ENCODE peak calls at places on chromosomes 5 and 9, in seven cellular contexts. Q is heart left ventricle, N is upper lobe of right lung, G is aorta, J is SJSA1, F is left ventricle myocardium inferior, U is fibroblast of pulmonary artery. B is an unnamed sample.

GRCh38 chr5:45793638-45794532 is 97.7 kb upstream of the HCN1 start:
- DNase-seq in N (no peak), G (no peak), U (no peak), F (no peak), Q (no peak), J (no peak), B (no peak)

GRCh38 chr9:128216781-128217553 is 13.8 kb downstream of the DNM1 start:
- DNase-seq in F (no peak), J (no peak), G (no peak), Q (no peak), N (peak), U (no peak), B (no peak)

GRCh38 chr9:34279431-34279830 is 49.6 kb downstream of the KIF24 start:
- DNase-seq in F (no peak), G (no peak), Q (no peak), J (no peak), U (peak), N (no peak), B (no peak)

GRCh38 chr5:91288517-91288916 is 94.6 kb downstream of the ARRDC3 start:
- DNase-seq in Q (no peak), J (no peak), G (no peak), F (no peak), N (no peak), U (no peak), B (no peak)

GRCh38 chr5:69497006-69497520 is 4.5 kb downstream of the OCLN start:
- DNase-seq in J (peak), N (no peak), G (no peak), F (no peak), U (no peak), Q (no peak), B (no peak)

GRCh38 chr5:142650881-142651280 is 35.0 kb downstream of the FGF1 start:
- DNase-seq in Q (no peak), F (no peak), U (no peak), G (no peak), J (no peak), N (no peak), B (no peak)

GRCh38 chr9:79565245-79565644 is 6.5 kb upstream of the TLE4 start:
- DNase-seq in J (no peak), F (no peak), Q (no peak), N (no peak), G (no peak), U (no peak), B (no peak)

GRCh38 chr5:172740483-172741205 is 30.4 kb downstream of the DUSP1 start:
- DNase-seq in Q (peak), U (peak), G (peak), J (peak), F (peak), N (peak), B (peak)

GRCh38 chr9:93600504-93600903 is 24.1 kb downstream of the PHF2 start:
- DNase-seq in J (no peak), U (no peak), N (no peak), F (no peak), G (peak), Q (no peak), B (no peak)

GRCh38 chr5:1570975-1571374 is 47.2 kb upstream of the LPCAT1 start:
- DNase-seq in N (no peak), U (no peak), F (no peak), Q (no peak), J (no peak), G (no peak), B (no peak)

GRCh38 chr5:163306421-163306820 is 131.0 kb upstream of the CCNG1 start:
- DNase-seq in J (no peak), U (peak), G (no peak), Q (no peak), F (no peak), N (no peak), B (no peak)

GRCh38 chr9:133998915-133999580 is 6.9 kb upstream of the VAV2 start:
- DNase-seq in F (no peak), U (peak), J (no peak), Q (no peak), N (no peak), G (no peak), B (no peak)

GRCh38 chr5:81601912-81602311 is 149.0 kb downstream of the SSBP2 start:
- DNase-seq in G (no peak), N (no peak), F (no peak), Q (no peak), J (no peak), U (peak), B (peak)

GRCh38 chr9:119697996-119698395 is 328.8 kb upstream of the BRINP1 start:
- DNase-seq in J (no peak), F (no peak), U (no peak), G (no peak), Q (no peak), N (no peak), B (no peak)

GRCh38 chr9:17744786-17745185 is 165.9 kb downstream of the SH3GL2 start:
- DNase-seq in F (no peak), N (no peak), G (no peak), Q (no peak), J (no peak), U (peak), B (no peak)

GRCh38 chr5:32285489-32286138 is 27.1 kb downstream of the MTMR12 start:
- DNase-seq in U (no peak), F (no peak), N (no peak), G (no peak), J (no peak), Q (no peak), B (no peak)

GRCh38 chr5:44875661-44876250 is 67.0 kb downstream of the MRPS30 start:
- DNase-seq in G (no peak), J (peak), F (no peak), N (no peak), Q (no peak), U (no peak), B (no peak)

GRCh38 chr9:133436706-133437105 is 14.5 kb downstream of the ADAMTS13 start:
- DNase-seq in U (no peak), N (no peak), G (no peak), J (no peak), Q (no peak), F (no peak), B (no peak)

GRCh38 chr9:110691002-110691549 is 22.5 kb downstream of the MUSK start:
- DNase-seq in U (peak), N (no peak), F (no peak), J (no peak), Q (no peak), G (no peak), B (peak)

GRCh38 chr5:1437452-1437851 is 7.8 kb downstream of the SLC6A3 start:
- DNase-seq in F (no peak), Q (no peak), N (no peak), G (peak), J (no peak), U (peak), B (no peak)

GRCh38 chr5:137890850-137891249 is 1.6 kb downstream of the PKD2L2 start:
- DNase-seq in G (no peak), U (no peak), J (no peak), F (no peak), Q (no peak), N (no peak), B (no peak)

GRCh38 chr9:134011401-134011800 is 13.9 kb upstream of the BRD3OS start:
- DNase-seq in N (no peak), U (no peak), J (no peak), F (no peak), Q (no peak), G (no peak), B (no peak)

GRCh38 chr9:87256973-87257372 is 240.7 kb upstream of the DAPK1 start:
- DNase-seq in Q (no peak), U (peak), F (no peak), J (no peak), N (no peak), G (no peak), B (no peak)

GRCh38 chr5:35213608-35214007 is 16.7 kb downstream of the PRLR start:
- DNase-seq in U (no peak), N (no peak), G (no peak), Q (no peak), F (no peak), J (no peak), B (no peak)

GRCh38 chr5:85681871-85682270 is 935.9 kb upstream of the COX7C start:
- DNase-seq in N (no peak), Q (no peak), F (no peak), G (no peak), U (no peak), J (no peak), B (no peak)
- H3K4me3 ChIP-seq in N (no peak), Q (no peak), F (no peak), G (no peak), U (no peak), J (no peak), B (no peak)

GRCh38 chr5:151002250-151002649 is 18.1 kb upstream of the GPX3 start:
- DNase-seq in J (no peak), U (peak), N (no peak), F (no peak), G (no peak), Q (no peak), B (peak)
- H3K4me3 ChIP-seq in J (no peak), U (no peak), N (no peak), F (no peak), G (no peak), Q (no peak), B (no peak)

GRCh38 chr9:99259231-99259918 is 37.3 kb downstream of the SEC61B start:
- DNase-seq in N (peak), Q (peak), J (no peak), F (peak), G (peak), U (peak), B (no peak)
- H3K4me3 ChIP-seq in N (peak), Q (peak), J (no peak), F (peak), G (peak), U (peak), B (no peak)

DNA sequence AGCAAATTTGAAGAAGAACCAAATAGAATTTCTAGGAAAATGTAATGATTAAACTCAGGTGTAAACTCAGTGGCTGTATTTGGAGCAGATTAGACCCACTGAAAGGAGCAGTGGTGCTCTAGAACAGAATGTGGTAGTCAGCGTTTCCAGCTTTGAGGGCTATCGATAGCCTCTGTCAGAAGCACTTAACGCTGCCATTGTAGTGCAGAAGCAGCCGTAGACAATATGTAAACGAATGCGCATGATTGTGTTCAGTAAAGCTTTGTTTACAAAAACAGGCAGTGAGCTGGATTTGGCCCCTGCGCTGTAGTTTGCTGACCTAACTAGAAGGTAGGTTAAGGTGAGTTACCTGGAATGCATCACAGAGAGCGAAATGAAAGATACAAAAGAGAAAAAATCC is 72.0 kb downstream of the FAM78A start:
- DNase-seq in G (no peak), Q (no peak), F (no peak), U (no peak), J (no peak), N (no peak), B (no peak)
- H3K4me3 ChIP-seq in G (no peak), Q (no peak), F (no peak), U (no peak), J (no peak), N (no peak), B (no peak)